ENCODE peak calls at places on chromosomes 6 and 20, in five cellular contexts. One of them, this sample, is unnamed.

GRCh38 chr6:167139761-167140160 is 16.9 kb downstream of the CCR6 start:
- DNase-seq in lower lobe of right lung: no peak
- DNase-seq in endodermal cell: no peak
- DNase-seq in pancreas: no peak
- DNase-seq in left ventricle myocardium inferior: no peak
- DNase-seq in this sample: no peak

GRCh38 chr6:150228067-150228733 is 85.4 kb downstream of the PPP1R14C start:
- DNase-seq in left ventricle myocardium inferior: no peak
- DNase-seq in endodermal cell: no peak
- DNase-seq in pancreas: no peak
- DNase-seq in lower lobe of right lung: no peak
- DNase-seq in this sample: no peak

GRCh38 chr6:112144145-112144926 is 56.9 kb downstream of the FAM229B start:
- DNase-seq in endodermal cell: no peak
- DNase-seq in pancreas: no peak
- DNase-seq in left ventricle myocardium inferior: no peak
- DNase-seq in lower lobe of right lung: no peak
- DNase-seq in this sample: no peak

GRCh38 chr20:62065669-62066338 is at the start of gene TAF4:
- DNase-seq in endodermal cell: peak; percentile 89
- DNase-seq in pancreas: peak; percentile 71
- DNase-seq in left ventricle myocardium inferior: peak; percentile 75
- DNase-seq in lower lobe of right lung: peak; percentile 84
- DNase-seq in this sample: peak; percentile 85

GRCh38 chr20:62936996-62937352 is 973 bp upstream of the GID8 start:
- DNase-seq in left ventricle myocardium inferior: no peak
- DNase-seq in endodermal cell: no peak
- DNase-seq in lower lobe of right lung: no peak
- DNase-seq in pancreas: no peak
- DNase-seq in this sample: no peak

GRCh38 chr6:111843347-111844147 is 29.7 kb downstream of the FYN start:
- DNase-seq in left ventricle myocardium inferior: no peak
- DNase-seq in endodermal cell: no peak
- DNase-seq in lower lobe of right lung: no peak
- DNase-seq in pancreas: no peak
- DNase-seq in this sample: no peak

GRCh38 chr20:2602046-2602735 is 50.2 kb upstream of the NOP56 start:
- DNase-seq in pancreas: no peak
- DNase-seq in lower lobe of right lung: no peak
- DNase-seq in left ventricle myocardium inferior: no peak
- DNase-seq in endodermal cell: no peak
- DNase-seq in this sample: no peak

GRCh38 chr20:19628570-19629134 is 129.4 kb upstream of the RIN2 start:
- DNase-seq in pancreas: peak; percentile 61
- DNase-seq in left ventricle myocardium inferior: no peak
- DNase-seq in endodermal cell: peak; percentile 92
- DNase-seq in lower lobe of right lung: no peak
- DNase-seq in this sample: no peak

GRCh38 chr6:132511159-132511835 is 1.6 kb downstream of the STX7 start:
- DNase-seq in lower lobe of right lung: no peak
- DNase-seq in endodermal cell: no peak
- DNase-seq in pancreas: peak; percentile 28
- DNase-seq in left ventricle myocardium inferior: no peak
- DNase-seq in this sample: no peak

GRCh38 chr6:150499882-150500312 is 99.8 kb upstream of the PLEKHG1 start:
- DNase-seq in lower lobe of right lung: no peak
- DNase-seq in pancreas: no peak
- DNase-seq in endodermal cell: no peak
- DNase-seq in left ventricle myocardium inferior: no peak
- DNase-seq in this sample: no peak

DNA sequence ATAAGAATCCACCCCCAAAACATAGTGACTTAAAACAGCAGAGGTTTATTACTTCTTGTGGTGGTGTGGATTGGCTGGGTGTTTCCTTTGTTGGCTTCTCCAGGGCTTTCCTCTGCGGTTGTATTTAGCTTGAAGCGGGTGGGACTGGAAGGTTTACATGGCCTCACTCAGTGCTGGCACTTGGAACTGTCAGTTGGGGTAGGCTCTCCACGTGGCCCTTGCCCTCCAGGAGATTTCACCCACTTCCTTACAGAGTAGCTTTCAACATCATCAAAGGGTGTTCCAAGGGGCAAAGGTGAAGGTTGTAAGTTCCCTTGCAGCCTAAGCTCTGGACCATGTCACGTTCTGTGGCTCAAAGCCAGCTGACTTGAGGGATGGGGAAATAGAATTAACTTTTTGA is 32.5 kb upstream of the NKX2-2 start:
- DNase-seq in pancreas: no peak
- DNase-seq in lower lobe of right lung: no peak
- DNase-seq in left ventricle myocardium inferior: no peak
- DNase-seq in endodermal cell: no peak
- DNase-seq in this sample: no peak
- H3K27me3 ChIP-seq in pancreas: no peaks in the 10 kb centered on the region
- H3K27me3 ChIP-seq in lower lobe of right lung: peaks cover 9% of the 10 kb centered on the region
- H3K27me3 ChIP-seq in left ventricle myocardium inferior: peaks cover 84% of the 10 kb centered on the region
- H3K27me3 ChIP-seq in endodermal cell: no peaks in the 10 kb centered on the region
- H3K27me3 ChIP-seq in this sample: no peaks in the 10 kb centered on the region

DNA sequence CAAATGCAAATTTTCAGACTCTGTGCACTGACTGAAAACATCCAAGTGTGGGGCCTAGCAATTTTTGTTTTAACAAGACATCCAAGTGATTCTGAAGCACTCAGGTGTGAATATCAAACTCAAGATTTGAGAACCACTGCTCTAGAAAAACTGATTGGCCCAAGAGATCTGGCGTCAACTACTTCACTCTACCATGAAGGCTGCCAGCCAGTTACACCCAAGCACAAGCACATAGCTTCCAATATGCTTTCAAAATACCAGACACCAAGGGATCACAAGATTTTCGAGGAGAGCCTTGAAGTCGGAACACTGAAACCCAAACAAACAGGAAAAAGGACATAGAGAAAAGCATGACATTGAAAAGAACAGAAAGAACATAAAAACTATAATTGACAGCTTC is 140.2 kb downstream of the PTCHD4 start:
- DNase-seq in lower lobe of right lung: no peak
- DNase-seq in pancreas: no peak
- DNase-seq in left ventricle myocardium inferior: no peak
- DNase-seq in endodermal cell: no peak
- DNase-seq in this sample: no peak
- H3K27ac ChIP-seq in lower lobe of right lung: no peak overlapping the region
- H3K27ac ChIP-seq in pancreas: no peak overlapping the region
- H3K27ac ChIP-seq in left ventricle myocardium inferior: no peak overlapping the region
- H3K27ac ChIP-seq in endodermal cell: no peak overlapping the region
- H3K27ac ChIP-seq in this sample: no peak overlapping the region

GRCh38 chr6:16761469-16762264 is 407 bp upstream of the ATXN1 start:
- DNase-seq in pancreas: peak; percentile 92
- DNase-seq in lower lobe of right lung: peak; percentile 92
- DNase-seq in endodermal cell: peak; percentile 95
- DNase-seq in left ventricle myocardium inferior: peak; percentile 86
- DNase-seq in this sample: peak; percentile 95
- TF ChIP-seq CTCF in pancreas: no peak
- TF ChIP-seq CTCF in lower lobe of right lung: peak; percentile 34
- TF ChIP-seq CTCF in endodermal cell: peak; percentile 43
- TF ChIP-seq CTCF in left ventricle myocardium inferior: peak; percentile 45
- TF ChIP-seq CTCF in this sample: peak; percentile 17

GRCh38 chr20:51076841-51077543 is 54.1 kb upstream of the KCNG1 start:
- DNase-seq in endodermal cell: peak; percentile 43
- DNase-seq in left ventricle myocardium inferior: no peak
- DNase-seq in lower lobe of right lung: no peak
- DNase-seq in pancreas: no peak
- DNase-seq in this sample: no peak
- H3K27me3 ChIP-seq in endodermal cell: no peaks in the 10 kb centered on the region
- H3K27me3 ChIP-seq in left ventricle myocardium inferior: peaks cover 67% of the 10 kb centered on the region
- H3K27me3 ChIP-seq in lower lobe of right lung: peaks cover 34% of the 10 kb centered on the region
- H3K27me3 ChIP-seq in pancreas: no peaks in the 10 kb centered on the region
- H3K27me3 ChIP-seq in this sample: no peaks in the 10 kb centered on the region

DNA sequence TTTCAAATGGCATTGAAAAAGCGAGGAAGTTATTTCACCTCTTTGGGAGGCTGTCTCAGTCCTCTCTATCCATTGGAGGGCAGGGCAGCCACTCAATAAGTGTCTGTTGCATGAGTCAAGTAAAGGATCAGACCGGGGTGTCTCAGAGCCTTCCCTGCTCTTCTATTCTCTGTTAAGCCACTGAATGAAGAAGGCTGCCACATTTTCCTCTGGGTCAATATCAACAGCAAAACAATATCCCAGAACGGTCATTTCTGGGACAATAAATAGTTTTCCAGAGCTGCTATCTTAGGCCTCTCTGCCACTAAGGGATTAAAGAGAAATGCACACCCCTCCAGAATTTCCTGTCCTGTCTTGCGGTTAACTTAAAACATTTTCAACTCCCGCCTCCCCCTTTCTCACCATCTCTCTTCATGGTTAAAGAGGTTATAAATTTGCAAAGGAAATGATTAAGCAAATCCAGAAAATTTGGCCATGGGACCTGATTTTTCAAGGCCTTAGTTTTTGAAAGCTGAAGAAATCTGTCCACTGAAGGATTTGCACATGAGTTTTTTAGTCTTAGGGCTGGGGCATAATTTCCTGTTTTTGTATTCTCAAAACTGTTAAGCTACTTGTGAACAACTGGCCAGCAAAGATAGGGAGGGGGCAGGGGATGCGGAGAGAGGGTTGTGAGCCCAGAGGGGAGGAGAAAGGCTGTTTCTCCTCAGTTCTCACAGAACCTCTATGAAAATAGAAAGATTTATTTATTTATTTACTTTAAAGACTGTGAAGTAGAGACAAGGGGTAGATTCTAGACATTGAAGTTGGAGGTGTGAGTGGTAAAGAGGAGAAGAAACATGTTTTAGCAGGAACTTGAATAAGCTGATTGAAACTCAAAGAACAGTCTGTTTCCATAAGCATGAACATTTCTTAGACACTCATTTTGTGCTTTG is 135.7 kb downstream of the BCAS1 start:
- DNase-seq in lower lobe of right lung: no peak
- DNase-seq in pancreas: no peak
- DNase-seq in endodermal cell: peak; percentile 77
- DNase-seq in left ventricle myocardium inferior: peak; percentile 33
- DNase-seq in this sample: no peak
- H3K27ac ChIP-seq in lower lobe of right lung: peak overlapping the region; percentile 28
- H3K27ac ChIP-seq in pancreas: peak overlapping the region; percentile 42
- H3K27ac ChIP-seq in endodermal cell: peak overlapping the region; percentile 4
- H3K27ac ChIP-seq in left ventricle myocardium inferior: peak overlapping the region; percentile 84
- H3K27ac ChIP-seq in this sample: peak overlapping the region; percentile 51

GRCh38 chr6:124984668-124985338 is 22.6 kb downstream of the RNF217 start:
- DNase-seq in left ventricle myocardium inferior: no peak
- DNase-seq in pancreas: no peak
- DNase-seq in lower lobe of right lung: no peak
- DNase-seq in endodermal cell: no peak
- DNase-seq in this sample: no peak
- TF ChIP-seq CTCF in left ventricle myocardium inferior: no peak
- TF ChIP-seq CTCF in pancreas: no peak
- TF ChIP-seq CTCF in lower lobe of right lung: no peak
- TF ChIP-seq CTCF in endodermal cell: no peak
- TF ChIP-seq CTCF in this sample: no peak

DNA sequence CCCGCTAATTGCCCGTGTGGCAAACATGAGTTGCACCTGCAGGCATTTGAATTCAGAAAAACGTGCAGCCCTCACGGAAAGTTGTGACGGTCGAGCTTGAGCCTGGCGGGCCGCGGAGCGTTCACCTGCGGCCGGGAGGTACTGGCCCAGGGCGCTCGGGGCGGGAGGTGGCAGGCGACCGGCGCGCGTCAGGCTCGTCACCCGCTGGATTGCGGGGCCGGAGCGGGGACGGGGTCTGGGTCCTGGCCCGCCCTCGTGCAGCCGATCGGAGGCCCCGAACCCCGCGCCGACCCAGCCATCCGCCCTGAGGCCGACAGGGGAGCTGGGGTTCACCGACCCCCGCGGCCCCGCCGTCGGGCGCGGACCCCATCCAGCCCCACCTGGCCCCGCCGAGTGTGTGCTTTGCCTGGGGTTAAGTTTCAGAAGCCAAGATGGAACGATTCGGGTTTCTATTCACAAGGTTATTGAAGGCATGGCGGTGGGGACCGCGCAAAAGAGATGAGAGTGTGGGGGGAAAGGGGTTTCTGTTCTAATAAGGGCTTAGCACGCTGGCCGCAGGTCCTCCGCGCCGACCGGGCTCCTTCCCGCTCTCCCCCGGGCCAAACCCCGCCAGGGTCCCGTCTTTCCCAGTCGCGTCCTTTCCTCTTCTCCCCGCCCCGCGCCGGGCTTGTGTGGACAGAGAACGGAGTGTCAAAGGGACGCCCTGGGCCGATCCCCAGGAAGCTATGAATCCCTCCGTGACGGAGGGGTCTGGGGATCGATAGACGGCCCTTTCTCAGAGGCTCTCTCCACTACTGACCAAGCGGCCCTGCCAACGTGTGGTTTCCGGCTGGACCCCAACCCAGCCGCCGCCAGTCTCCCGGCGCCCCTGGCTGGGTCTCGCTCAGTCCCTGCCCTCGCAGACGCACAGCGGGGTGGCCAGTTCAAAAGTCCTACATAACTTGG is 1.6 kb upstream of the HEY2 start:
- DNase-seq in pancreas: peak; percentile 56
- DNase-seq in endodermal cell: peak; percentile 84
- DNase-seq in left ventricle myocardium inferior: peak; percentile 51
- DNase-seq in lower lobe of right lung: peak; percentile 59
- DNase-seq in this sample: no peak
- H3K27me3 ChIP-seq in pancreas: no peaks in the 10 kb centered on the region
- H3K27me3 ChIP-seq in endodermal cell: peaks cover 61% of the 10 kb centered on the region
- H3K27me3 ChIP-seq in left ventricle myocardium inferior: peaks cover 15% of the 10 kb centered on the region
- H3K27me3 ChIP-seq in lower lobe of right lung: peaks cover 75% of the 10 kb centered on the region
- H3K27me3 ChIP-seq in this sample: no peaks in the 10 kb centered on the region

GRCh38 chr6:125815050-125815910 is 24.5 kb downstream of the NCOA7 start:
- DNase-seq in endodermal cell: no peak
- DNase-seq in left ventricle myocardium inferior: no peak
- DNase-seq in lower lobe of right lung: no peak
- DNase-seq in pancreas: no peak
- DNase-seq in this sample: no peak
- H3K27ac ChIP-seq in endodermal cell: no peak overlapping the region
- H3K27ac ChIP-seq in left ventricle myocardium inferior: peak overlapping the region; percentile 66
- H3K27ac ChIP-seq in lower lobe of right lung: peak overlapping the region; percentile 54
- H3K27ac ChIP-seq in pancreas: peak overlapping the region; percentile 70
- H3K27ac ChIP-seq in this sample: no peak overlapping the region